ENCODE peak calls at places on chromosomes 11 and 22, in ten cellular contexts. F is WERI-Rb-1, K is tibial artery, A is mesenchymal stem cell, X is Panc1, E is psoas muscle, P is keratinocyte, R is upper lobe of right lung, Y is lower lobe of right lung, G is AG04450. L is an unnamed sample.

GRCh38 chr11:5102246-5102645 is 32.9 kb downstream of the OR52E1 start:
- DNase-seq in F (no peak), K (no peak), A (no peak), X (no peak), E (no peak), P (no peak), R (no peak), Y (no peak), G (no peak), L (no peak)

GRCh38 chr22:32830473-32830872 is 29.0 kb downstream of the TIMP3 start:
- DNase-seq in F (no peak), K (peak; percentile 66), A (no peak), X (no peak), E (peak; percentile 72), P (no peak), R (no peak), Y (no peak), G (no peak), L (no peak)

GRCh38 chr22:30196141-30196866 is 50.3 kb downstream of the LIF start:
- DNase-seq in F (peak; percentile 59), K (peak; percentile 93), A (peak; percentile 99), X (peak; percentile 97), E (peak; percentile 85), P (peak; percentile 94), R (peak; percentile 86), Y (peak; percentile 87), G (peak; percentile 100), L (peak; percentile 98)

GRCh38 chr22:38864361-38865191 is 7.4 kb downstream of the CBX6 start:
- DNase-seq in F (peak; percentile 5), K (peak; percentile 83), A (no peak), X (no peak), E (peak; percentile 63), P (no peak), R (peak; percentile 71), Y (peak; percentile 56), G (no peak), L (no peak)

GRCh38 chr11:86938900-86939880 is 16.0 kb downstream of the FZD4 start:
- DNase-seq in F (no peak), K (no peak), A (peak; percentile 71), X (peak; percentile 57), E (no peak), P (no peak), R (no peak), Y (no peak), G (no peak), L (no peak)

GRCh38 chr11:32056445-32056844 is 34.4 kb upstream of the RCN1 start:
- DNase-seq in F (no peak), K (no peak), A (no peak), X (no peak), E (no peak), P (no peak), R (no peak), Y (no peak), G (no peak), L (no peak)

GRCh38 chr11:12756867-12757266 is 82.6 kb downstream of the TEAD1 start:
- DNase-seq in F (no peak), K (no peak), A (no peak), X (no peak), E (no peak), P (no peak), R (no peak), Y (no peak), G (no peak), L (no peak)

GRCh38 chr11:75768112-75768908 is at the start of gene DGAT2:
- DNase-seq in F (peak; percentile 69), K (peak; percentile 72), A (peak; percentile 69), X (peak; percentile 32), E (peak; percentile 88), P (no peak), R (peak; percentile 91), Y (peak; percentile 88), G (no peak), L (no peak)

GRCh38 chr22:22593964-22594656 is 35.0 kb upstream of the PRAME start:
- DNase-seq in F (peak; percentile 70), K (no peak), A (peak; percentile 19), X (peak; percentile 20), E (no peak), P (peak; percentile 23), R (no peak), Y (peak; percentile 57), G (peak; percentile 11), L (no peak)

GRCh38 chr11:83004855-83005556 is 66.7 kb downstream of the RAB30 start:
- DNase-seq in F (no peak), K (no peak), A (no peak), X (no peak), E (no peak), P (no peak), R (no peak), Y (no peak), G (no peak), L (no peak)

GRCh38 chr22:44889233-44889878 is 120.4 kb downstream of the PHF21B start:
- DNase-seq in F (no peak), K (peak; percentile 51), A (no peak), X (no peak), E (no peak), P (no peak), R (peak; percentile 42), Y (no peak), G (no peak), L (no peak)

GRCh38 chr11:78031629-78032028 is 8.6 kb upstream of the KCTD14 start:
- DNase-seq in F (no peak), K (no peak), A (no peak), X (no peak), E (no peak), P (no peak), R (no peak), Y (no peak), G (no peak), L (no peak)

GRCh38 chr22:42883121-42883520 is 26.0 kb upstream of the ARFGAP3 start:
- DNase-seq in F (no peak), K (no peak), A (no peak), X (no peak), E (no peak), P (no peak), R (no peak), Y (no peak), G (no peak), L (no peak)

GRCh38 chr11:1571760-1572199 is 291 bp downstream of the DUSP8 start:
- DNase-seq in F (no peak), K (no peak), A (no peak), X (no peak), E (no peak), P (no peak), R (no peak), Y (no peak), G (no peak), L (no peak)

GRCh38 chr11:1569251-1569780 is 2.8 kb downstream of the DUSP8 start:
- DNase-seq in F (no peak), K (no peak), A (no peak), X (no peak), E (no peak), P (no peak), R (peak; percentile 44), Y (no peak), G (no peak), L (no peak)

GRCh38 chr11:1570001-1570453 is 2.0 kb downstream of the DUSP8 start:
- DNase-seq in F (no peak), K (no peak), A (no peak), X (no peak), E (no peak), P (no peak), R (no peak), Y (no peak), G (no peak), L (no peak)

GRCh38 chr11:1570896-1571759 is 943 bp downstream of the DUSP8 start:
- DNase-seq in F (peak; percentile 64), K (no peak), A (peak; percentile 28), X (no peak), E (peak; percentile 58), P (no peak), R (peak; percentile 68), Y (no peak), G (no peak), L (no peak)

DNA sequence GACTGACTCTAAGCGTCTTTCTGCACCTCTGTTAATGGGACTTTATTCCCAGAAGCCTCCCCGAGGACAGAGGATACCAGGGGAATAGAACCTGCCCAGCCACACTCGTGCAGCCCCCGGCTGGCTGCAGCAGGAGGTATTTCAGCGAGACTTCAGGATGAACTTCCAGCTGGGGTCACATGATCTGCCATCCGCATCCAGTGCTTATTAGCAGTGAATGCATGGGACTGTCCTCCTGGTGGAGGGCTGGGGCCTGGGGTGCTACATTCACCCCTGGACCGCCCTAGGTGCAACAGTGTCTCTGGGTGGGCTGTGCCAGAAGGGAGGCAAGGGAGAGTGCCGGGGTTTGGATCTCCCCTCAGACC is 1.6 kb downstream of the DUSP8 start:
- DNase-seq in F (no peak), K (no peak), A (no peak), X (no peak), E (no peak), P (no peak), R (no peak), Y (no peak), G (no peak), L (no peak)
- H3K27me3 ChIP-seq in F (peaks cover 24% of the 10 kb centered on the region), K (no peaks in the 10 kb centered on the region), A (peaks cover 23% of the 10 kb centered on the region), X (no peaks in the 10 kb centered on the region), E (no peaks in the 10 kb centered on the region), P (peaks cover 37% of the 10 kb centered on the region), R (no peaks in the 10 kb centered on the region), Y (peaks cover 7% of the 10 kb centered on the region), G (peaks cover 25% of the 10 kb centered on the region), L (peaks cover 2% of the 10 kb centered on the region)

GRCh38 chr11:126594921-126595367 is 239.5 kb downstream of the ST3GAL4 start:
- DNase-seq in F (no peak), K (no peak), A (no peak), X (no peak), E (no peak), P (no peak), R (peak; percentile 73), Y (peak; percentile 52), G (no peak), L (no peak)
- H3K27me3 ChIP-seq in F (no peaks in the 10 kb centered on the region), K (no peaks in the 10 kb centered on the region), A (no peaks in the 10 kb centered on the region), X (peaks cover 16% of the 10 kb centered on the region), E (peaks cover 3% of the 10 kb centered on the region), P (peaks cover 4% of the 10 kb centered on the region), R (peaks cover 5% of the 10 kb centered on the region), Y (peaks cover 4% of the 10 kb centered on the region), G (no peaks in the 10 kb centered on the region), L (no peaks in the 10 kb centered on the region)

DNA sequence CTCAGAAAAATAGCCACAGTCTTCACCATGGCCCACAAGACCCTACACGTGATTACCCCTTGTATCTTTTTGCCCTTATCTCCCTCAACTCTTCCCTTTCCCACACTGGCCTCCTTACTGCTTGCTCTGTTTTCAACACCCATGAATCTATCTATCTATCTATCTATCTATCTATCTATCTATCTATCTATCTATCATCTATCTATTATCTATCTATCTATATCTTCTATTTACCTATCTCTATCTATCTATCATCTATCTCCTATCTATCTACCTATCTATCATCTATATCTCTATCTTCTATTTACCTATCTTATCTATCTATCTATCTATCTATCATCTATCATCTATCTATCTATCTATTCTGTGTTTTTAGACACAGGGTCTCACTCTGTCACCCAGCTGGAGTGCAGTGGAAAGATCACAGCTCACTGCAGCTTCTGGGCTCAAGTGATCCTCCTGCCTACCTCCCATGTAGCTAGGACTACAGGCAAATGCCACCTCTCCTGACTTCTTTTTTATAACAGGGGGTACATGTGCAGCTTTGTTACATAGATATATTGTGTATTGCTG is 54.2 kb downstream of the CNTF start:
- DNase-seq in F (no peak), K (no peak), A (no peak), X (no peak), E (no peak), P (no peak), R (no peak), Y (no peak), G (no peak), L (no peak)
- H3K27me3 ChIP-seq in F (peaks cover 62% of the 10 kb centered on the region), K (no peaks in the 10 kb centered on the region), A (peaks cover 10% of the 10 kb centered on the region), X (no peaks in the 10 kb centered on the region), E (no peaks in the 10 kb centered on the region), P (no peaks in the 10 kb centered on the region), R (peaks cover 14% of the 10 kb centered on the region), Y (peaks cover 13% of the 10 kb centered on the region), G (peaks cover 7% of the 10 kb centered on the region), L (peaks cover 5% of the 10 kb centered on the region)

GRCh38 chr11:133955091-133955846 is 1.5 kb downstream of the IGSF9B start:
- DNase-seq in F (no peak), K (peak; percentile 94), A (no peak), X (no peak), E (peak; percentile 75), P (no peak), R (no peak), Y (no peak), G (no peak), L (no peak)
- H3K27me3 ChIP-seq in F (no peaks in the 10 kb centered on the region), K (no peaks in the 10 kb centered on the region), A (peaks cover 87% of the 10 kb centered on the region), X (peaks cover 11% of the 10 kb centered on the region), E (no peaks in the 10 kb centered on the region), P (peaks cover 52% of the 10 kb centered on the region), R (peaks cover 53% of the 10 kb centered on the region), Y (peaks cover 53% of the 10 kb centered on the region), G (peaks cover 66% of the 10 kb centered on the region), L (peaks cover 34% of the 10 kb centered on the region)